ENCODE peak calls at places on chromosomes 3 and 15, in eight cellular contexts. A is WERI-Rb-1; O is activated effector memory CD4-positive, alpha-beta T cell treated with Interleukin-2 at 50 U/mL for 16 hours; V is A172; Z is SJSA1; G is nephron progenitor cell; T is tibial artery; K is activated T-cell treated with anti-CD3 and anti-CD28 coated beads, Interleukin-2, amount 50 U/mL, for 24 hours. Y is an unnamed sample.

GRCh38 chr15:98581715-98582114 is 66.6 kb upstream of the IGF1R start:
- DNase-seq in A (no peak), O (no peak), V (no peak), Z (no peak), G (no peak), T (no peak), K (no peak), Y (no peak)

GRCh38 chr3:52247455-52248164 is 2.1 kb downstream of the PPM1M start:
- DNase-seq in A (no peak), O (peak; percentile 0), V (no peak), Z (no peak), G (no peak), T (peak; percentile 58), K (peak; percentile 42), Y (no peak)

GRCh38 chr3:37882711-37883110 is 21.0 kb downstream of the CTDSPL start:
- DNase-seq in A (no peak), O (no peak), V (no peak), Z (no peak), G (no peak), T (no peak), K (no peak), Y (no peak)

GRCh38 chr15:63381301-63382192 is at the start of gene CA12:
- DNase-seq in A (no peak), O (no peak), V (no peak), Z (peak; percentile 40), G (peak; percentile 68), T (no peak), K (peak; percentile 49), Y (no peak)

GRCh38 chr15:84749111-84749991 is 959 bp downstream of the ZNF592 start:
- DNase-seq in A (peak; percentile 91), O (peak; percentile 36), V (peak; percentile 10), Z (peak; percentile 53), G (peak; percentile 38), T (peak; percentile 66), K (peak; percentile 61), Y (peak; percentile 46)

GRCh38 chr15:67543348-67543718 is 830 bp downstream of the MAP2K5 start:
- DNase-seq in A (no peak), O (no peak), V (peak; percentile 19), Z (no peak), G (peak; percentile 40), T (no peak), K (no peak), Y (peak; percentile 14)

GRCh38 chr15:81939604-81940440 is 106.0 kb downstream of the MEX3B start:
- DNase-seq in A (peak; percentile 24), O (no peak), V (peak; percentile 10), Z (peak; percentile 38), G (peak; percentile 20), T (no peak), K (no peak), Y (peak; percentile 47)

GRCh38 chr3:107441617-107442016 is 64.4 kb downstream of the CCDC54 start:
- DNase-seq in A (no peak), O (no peak), V (no peak), Z (no peak), G (no peak), T (no peak), K (no peak), Y (peak; percentile 17)

GRCh38 chr15:31852933-31853332 is 177.4 kb upstream of the CHRNA7 start:
- DNase-seq in A (no peak), O (no peak), V (no peak), Z (no peak), G (no peak), T (no peak), K (no peak), Y (no peak)

GRCh38 chr3:134249442-134249841 is 1.2 kb downstream of the RYK start:
- DNase-seq in A (no peak), O (no peak), V (no peak), Z (peak; percentile 16), G (no peak), T (no peak), K (no peak), Y (no peak)

GRCh38 chr3:64331605-64332004 is 106.3 kb upstream of the PRICKLE2 start:
- DNase-seq in A (no peak), O (no peak), V (no peak), Z (no peak), G (no peak), T (no peak), K (no peak), Y (no peak)

GRCh38 chr3:138933068-138933668 is 13.8 kb downstream of the FOXL2 start:
- DNase-seq in A (no peak), O (no peak), V (no peak), Z (no peak), G (no peak), T (peak; percentile 17), K (no peak), Y (no peak)

GRCh38 chr15:94576889-94577533 is 345.6 kb downstream of the MCTP2 start:
- DNase-seq in A (peak; percentile 11), O (no peak), V (no peak), Z (peak; percentile 3), G (no peak), T (no peak), K (peak; percentile 39), Y (no peak)

GRCh38 chr3:5431811-5432378 is 244.4 kb downstream of the EDEM1 start:
- DNase-seq in A (no peak), O (no peak), V (no peak), Z (no peak), G (no peak), T (no peak), K (no peak), Y (no peak)

GRCh38 chr3:13348671-13349396 is 71.3 kb downstream of the NUP210 start:
- DNase-seq in A (no peak), O (no peak), V (no peak), Z (no peak), G (peak; percentile 27), T (no peak), K (no peak), Y (peak; percentile 29)

GRCh38 chr15:93515256-93516044 is 426.4 kb upstream of the RGMA start:
- DNase-seq in A (no peak), O (no peak), V (no peak), Z (no peak), G (no peak), T (no peak), K (no peak), Y (no peak)